ENCODE peak calls at places on chromosomes 4 and X, in seven cellular contexts. One of them, this sample, is unnamed.

GRCh38 chrX:19566359-19567141 is 51.2 kb upstream of the MAP3K15 start:
- DNase-seq in cardiac muscle cell: peak; percentile 84
- DNase-seq in pancreas: no peak
- DNase-seq in nephron progenitor cell: no peak
- DNase-seq in glutamatergic neuron: no peak
- DNase-seq in CD4-positive, alpha-beta T cell: no peak
- DNase-seq in GM12864: peak; percentile 77
- DNase-seq in this sample: peak; percentile 46

GRCh38 chr4:15568814-15569213 is 86.3 kb downstream of the FBXL5 start:
- DNase-seq in cardiac muscle cell: no peak
- DNase-seq in pancreas: no peak
- DNase-seq in nephron progenitor cell: no peak
- DNase-seq in glutamatergic neuron: no peak
- DNase-seq in CD4-positive, alpha-beta T cell: no peak
- DNase-seq in GM12864: no peak
- DNase-seq in this sample: no peak

GRCh38 chr4:181848357-181848756 is 394.8 kb upstream of the TENM3 start:
- DNase-seq in cardiac muscle cell: no peak
- DNase-seq in pancreas: no peak
- DNase-seq in nephron progenitor cell: no peak
- DNase-seq in glutamatergic neuron: no peak
- DNase-seq in CD4-positive, alpha-beta T cell: no peak
- DNase-seq in GM12864: no peak
- DNase-seq in this sample: no peak

GRCh38 chrX:39214380-39215126 is 413.3 kb downstream of the MID1IP1 start:
- DNase-seq in cardiac muscle cell: no peak
- DNase-seq in pancreas: no peak
- DNase-seq in nephron progenitor cell: no peak
- DNase-seq in glutamatergic neuron: no peak
- DNase-seq in CD4-positive, alpha-beta T cell: no peak
- DNase-seq in GM12864: no peak
- DNase-seq in this sample: no peak

GRCh38 chr4:121277194-121278105 is 103.4 kb downstream of the QRFPR start:
- DNase-seq in cardiac muscle cell: no peak
- DNase-seq in pancreas: no peak
- DNase-seq in nephron progenitor cell: peak; percentile 3
- DNase-seq in glutamatergic neuron: no peak
- DNase-seq in CD4-positive, alpha-beta T cell: no peak
- DNase-seq in GM12864: no peak
- DNase-seq in this sample: no peak

GRCh38 chr4:114599231-114600065 is 841 bp downstream of the UGT8 start:
- DNase-seq in cardiac muscle cell: no peak
- DNase-seq in pancreas: peak; percentile 74
- DNase-seq in nephron progenitor cell: peak; percentile 41
- DNase-seq in glutamatergic neuron: peak; percentile 41
- DNase-seq in CD4-positive, alpha-beta T cell: no peak
- DNase-seq in GM12864: no peak
- DNase-seq in this sample: no peak

GRCh38 chrX:118226060-118226428 is 109.4 kb upstream of the KLHL13 start:
- DNase-seq in cardiac muscle cell: peak; percentile 16
- DNase-seq in pancreas: no peak
- DNase-seq in nephron progenitor cell: no peak
- DNase-seq in glutamatergic neuron: no peak
- DNase-seq in CD4-positive, alpha-beta T cell: no peak
- DNase-seq in GM12864: no peak
- DNase-seq in this sample: no peak

GRCh38 chrX:16212024-16212423 is 44.7 kb downstream of the MAGEB17 start:
- DNase-seq in cardiac muscle cell: peak; percentile 5
- DNase-seq in pancreas: no peak
- DNase-seq in nephron progenitor cell: no peak
- DNase-seq in glutamatergic neuron: no peak
- DNase-seq in CD4-positive, alpha-beta T cell: no peak
- DNase-seq in GM12864: no peak
- DNase-seq in this sample: no peak

GRCh38 chr4:41935652-41936021 is 408 bp downstream of the TMEM33 start:
- DNase-seq in cardiac muscle cell: no peak
- DNase-seq in pancreas: no peak
- DNase-seq in nephron progenitor cell: no peak
- DNase-seq in glutamatergic neuron: no peak
- DNase-seq in CD4-positive, alpha-beta T cell: no peak
- DNase-seq in GM12864: no peak
- DNase-seq in this sample: peak; percentile 58

GRCh38 chrX:38940547-38940946 is 139.3 kb downstream of the MID1IP1 start:
- DNase-seq in cardiac muscle cell: peak; percentile 39
- DNase-seq in pancreas: no peak
- DNase-seq in nephron progenitor cell: no peak
- DNase-seq in glutamatergic neuron: no peak
- DNase-seq in CD4-positive, alpha-beta T cell: no peak
- DNase-seq in GM12864: no peak
- DNase-seq in this sample: no peak

GRCh38 chrX:104486691-104487090 is 79.3 kb upstream of the IL1RAPL2 start:
- DNase-seq in cardiac muscle cell: no peak
- DNase-seq in pancreas: no peak
- DNase-seq in nephron progenitor cell: no peak
- DNase-seq in glutamatergic neuron: no peak
- DNase-seq in CD4-positive, alpha-beta T cell: no peak
- DNase-seq in GM12864: no peak
- DNase-seq in this sample: no peak

DNA sequence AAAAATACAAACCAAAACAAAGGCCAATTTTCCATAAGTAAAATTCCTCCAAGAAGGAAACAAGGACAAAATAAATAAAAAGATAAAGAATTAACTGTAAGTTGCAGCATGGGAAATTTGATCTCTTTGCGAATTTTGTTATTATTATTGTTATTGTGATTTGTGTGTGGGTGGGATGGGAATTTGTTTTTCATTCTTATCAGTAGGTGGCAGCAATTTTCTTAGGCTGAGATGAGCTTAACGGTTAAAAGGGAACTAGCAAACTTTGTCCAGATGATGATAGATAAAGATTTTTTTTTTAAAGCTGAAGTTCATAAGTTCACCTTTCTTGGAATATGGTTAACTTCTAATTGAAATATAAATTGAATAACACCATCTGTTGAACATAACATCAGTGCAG is 83.2 kb upstream of the IL1RAPL2 start:
- DNase-seq in cardiac muscle cell: no peak
- DNase-seq in pancreas: no peak
- DNase-seq in nephron progenitor cell: no peak
- DNase-seq in glutamatergic neuron: no peak
- DNase-seq in CD4-positive, alpha-beta T cell: no peak
- DNase-seq in GM12864: no peak
- DNase-seq in this sample: no peak
- TF ChIP-seq CTCF in cardiac muscle cell: no peak
- TF ChIP-seq CTCF in pancreas: no peak
- TF ChIP-seq CTCF in nephron progenitor cell: no peak
- TF ChIP-seq CTCF in glutamatergic neuron: no peak
- TF ChIP-seq CTCF in CD4-positive, alpha-beta T cell: no peak
- TF ChIP-seq CTCF in GM12864: no peak
- TF ChIP-seq CTCF in this sample: no peak

DNA sequence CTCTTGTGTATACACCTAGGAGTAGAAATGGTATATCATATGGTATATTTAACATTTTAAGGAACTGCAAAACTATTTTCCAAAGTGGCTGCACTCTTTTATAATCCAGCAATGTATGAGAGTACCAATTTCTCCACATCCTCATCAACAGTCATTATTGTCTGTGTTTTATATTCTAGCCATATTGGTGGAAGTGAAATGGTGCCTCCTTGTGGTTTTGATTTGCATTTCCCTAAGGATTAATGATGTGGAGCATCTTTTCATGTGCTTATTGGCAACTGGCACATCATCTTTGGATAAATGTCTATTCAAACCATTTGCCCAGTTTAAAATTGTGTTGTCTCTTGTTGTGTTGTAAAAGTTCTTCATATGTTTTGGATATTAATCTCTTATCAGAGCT is 9.6 kb downstream of the BMP15 start:
- DNase-seq in cardiac muscle cell: peak; percentile 18
- DNase-seq in pancreas: no peak
- DNase-seq in nephron progenitor cell: no peak
- DNase-seq in glutamatergic neuron: no peak
- DNase-seq in CD4-positive, alpha-beta T cell: no peak
- DNase-seq in GM12864: no peak
- DNase-seq in this sample: no peak
- TF ChIP-seq CTCF in cardiac muscle cell: peak; percentile 27
- TF ChIP-seq CTCF in pancreas: peak; percentile 28
- TF ChIP-seq CTCF in nephron progenitor cell: no peak
- TF ChIP-seq CTCF in glutamatergic neuron: no peak
- TF ChIP-seq CTCF in CD4-positive, alpha-beta T cell: no peak
- TF ChIP-seq CTCF in GM12864: no peak
- TF ChIP-seq CTCF in this sample: no peak

GRCh38 chr4:28373601-28374000 is 1513.0 kb downstream of the STIM2 start:
- DNase-seq in cardiac muscle cell: peak; percentile 13
- DNase-seq in pancreas: no peak
- DNase-seq in nephron progenitor cell: no peak
- DNase-seq in glutamatergic neuron: no peak
- DNase-seq in CD4-positive, alpha-beta T cell: no peak
- DNase-seq in GM12864: no peak
- DNase-seq in this sample: no peak

GRCh38 chr4:28378109-28378830 is 1517.6 kb downstream of the STIM2 start:
- DNase-seq in cardiac muscle cell: no peak
- DNase-seq in pancreas: no peak
- DNase-seq in nephron progenitor cell: no peak
- DNase-seq in glutamatergic neuron: no peak
- DNase-seq in CD4-positive, alpha-beta T cell: no peak
- DNase-seq in GM12864: no peak
- DNase-seq in this sample: no peak
- TF ChIP-seq CTCF in cardiac muscle cell: no peak
- TF ChIP-seq CTCF in pancreas: no peak
- TF ChIP-seq CTCF in nephron progenitor cell: no peak
- TF ChIP-seq CTCF in glutamatergic neuron: no peak
- TF ChIP-seq CTCF in CD4-positive, alpha-beta T cell: no peak
- TF ChIP-seq CTCF in GM12864: no peak
- TF ChIP-seq CTCF in this sample: no peak

DNA sequence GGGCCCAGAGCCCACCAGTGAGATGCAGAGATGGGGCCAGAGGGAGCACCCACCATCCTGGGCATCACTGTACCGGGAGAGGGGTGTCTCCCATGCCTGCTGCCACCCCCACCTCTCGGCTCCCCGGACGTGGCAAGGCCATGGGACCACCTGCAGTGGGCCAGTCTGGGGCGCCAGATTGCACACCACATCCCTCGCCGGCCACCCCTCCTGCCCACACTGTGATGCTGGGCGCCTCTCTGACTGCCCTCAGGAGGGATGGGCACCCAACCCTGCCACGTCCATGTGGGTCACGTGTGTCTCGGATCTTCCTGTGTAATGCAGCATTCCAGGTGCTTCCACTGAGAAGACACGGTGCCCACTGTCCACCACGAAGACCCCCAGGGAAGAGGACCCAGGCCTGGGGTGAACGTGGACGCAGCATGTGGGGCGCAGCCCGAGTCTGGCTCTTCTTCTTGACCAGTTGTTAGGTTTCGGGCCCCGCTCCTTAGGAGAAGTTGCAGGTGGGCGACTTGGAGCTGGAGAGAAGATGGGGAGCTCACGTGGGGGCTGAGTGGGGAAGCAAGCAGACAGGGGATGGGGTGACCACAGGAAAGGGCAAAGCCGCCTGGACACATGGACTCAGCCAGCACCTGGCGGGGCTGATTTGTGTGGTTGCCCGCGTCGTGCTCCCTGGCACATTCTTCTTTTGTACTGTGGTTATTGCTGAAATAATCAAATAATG is 47.7 kb downstream of the ZFYVE28 start:
- DNase-seq in cardiac muscle cell: no peak
- DNase-seq in pancreas: no peak
- DNase-seq in nephron progenitor cell: no peak
- DNase-seq in glutamatergic neuron: no peak
- DNase-seq in CD4-positive, alpha-beta T cell: no peak
- DNase-seq in GM12864: no peak
- DNase-seq in this sample: no peak
- TF ChIP-seq CTCF in cardiac muscle cell: no peak
- TF ChIP-seq CTCF in pancreas: no peak
- TF ChIP-seq CTCF in nephron progenitor cell: no peak
- TF ChIP-seq CTCF in glutamatergic neuron: no peak
- TF ChIP-seq CTCF in CD4-positive, alpha-beta T cell: no peak
- TF ChIP-seq CTCF in GM12864: no peak
- TF ChIP-seq CTCF in this sample: no peak

DNA sequence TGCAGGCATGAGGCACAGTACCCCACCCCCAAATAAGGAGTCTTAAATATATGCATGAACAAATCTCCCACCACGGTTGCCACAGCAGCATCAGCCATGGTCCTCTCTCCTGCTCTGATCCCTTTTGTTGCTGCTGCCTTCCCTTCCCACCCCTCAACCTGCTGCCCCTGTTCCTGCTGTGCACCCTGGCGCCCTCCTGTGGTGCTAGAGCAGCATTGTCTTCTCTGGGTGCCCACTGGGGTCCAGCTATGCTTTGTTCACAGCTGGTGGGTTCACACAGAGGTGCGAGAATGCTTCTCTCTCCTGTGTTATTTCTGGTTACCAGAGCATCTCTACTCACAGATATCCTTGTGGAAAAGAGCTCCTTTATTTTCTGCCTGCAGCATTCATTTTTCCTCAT is 116.2 kb downstream of the GATB start:
- DNase-seq in cardiac muscle cell: peak; percentile 9
- DNase-seq in pancreas: no peak
- DNase-seq in nephron progenitor cell: peak; percentile 59
- DNase-seq in glutamatergic neuron: peak; percentile 75
- DNase-seq in CD4-positive, alpha-beta T cell: no peak
- DNase-seq in GM12864: no peak
- DNase-seq in this sample: no peak
- TF ChIP-seq CTCF in cardiac muscle cell: peak; percentile 46
- TF ChIP-seq CTCF in pancreas: no peak
- TF ChIP-seq CTCF in nephron progenitor cell: peak; percentile 57
- TF ChIP-seq CTCF in glutamatergic neuron: peak; percentile 54
- TF ChIP-seq CTCF in CD4-positive, alpha-beta T cell: no peak
- TF ChIP-seq CTCF in GM12864: peak; percentile 41
- TF ChIP-seq CTCF in this sample: peak; percentile 34

GRCh38 chr4:147733614-147734344 is 1.9 kb downstream of the ARHGAP10 start:
- DNase-seq in cardiac muscle cell: peak; percentile 64
- DNase-seq in pancreas: no peak
- DNase-seq in nephron progenitor cell: no peak
- DNase-seq in glutamatergic neuron: peak; percentile 36
- DNase-seq in CD4-positive, alpha-beta T cell: no peak
- DNase-seq in GM12864: no peak
- DNase-seq in this sample: no peak
- TF ChIP-seq CTCF in cardiac muscle cell: no peak
- TF ChIP-seq CTCF in pancreas: no peak
- TF ChIP-seq CTCF in nephron progenitor cell: no peak
- TF ChIP-seq CTCF in glutamatergic neuron: no peak
- TF ChIP-seq CTCF in CD4-positive, alpha-beta T cell: no peak
- TF ChIP-seq CTCF in GM12864: peak; percentile 5
- TF ChIP-seq CTCF in this sample: no peak

GRCh38 chr4:76987153-76987562 is 37.6 kb downstream of the SEPTIN11 start:
- DNase-seq in cardiac muscle cell: peak; percentile 97
- DNase-seq in pancreas: no peak
- DNase-seq in nephron progenitor cell: no peak
- DNase-seq in glutamatergic neuron: no peak
- DNase-seq in CD4-positive, alpha-beta T cell: no peak
- DNase-seq in GM12864: no peak
- DNase-seq in this sample: no peak
- TF ChIP-seq CTCF in cardiac muscle cell: no peak
- TF ChIP-seq CTCF in pancreas: no peak
- TF ChIP-seq CTCF in nephron progenitor cell: no peak
- TF ChIP-seq CTCF in glutamatergic neuron: no peak
- TF ChIP-seq CTCF in CD4-positive, alpha-beta T cell: no peak
- TF ChIP-seq CTCF in GM12864: no peak
- TF ChIP-seq CTCF in this sample: no peak